ENCODE peak calls at places on chromosomes 2 and 18, in six cellular contexts. One of them, this sample, is unnamed.

GRCh38 chr2:118492335-118492734 is 355.1 kb downstream of the EN1 start:
- DNase-seq in amniotic epithelial cell: peak
- DNase-seq in endothelial cell: no peak
- DNase-seq in heart right ventricle: no peak
- DNase-seq in KBM-7: peak
- DNase-seq in B cell: no peak
- DNase-seq in this sample: no peak

GRCh38 chr18:31102020-31102684 is at the start of gene DSC2:
- DNase-seq in endothelial cell: peak
- DNase-seq in KBM-7: peak
- DNase-seq in heart right ventricle: peak
- DNase-seq in B cell: no peak
- DNase-seq in amniotic epithelial cell: peak
- DNase-seq in this sample: peak

GRCh38 chr2:148525130-148525529 is 119.4 kb upstream of the EPC2 start:
- DNase-seq in endothelial cell: no peak
- DNase-seq in heart right ventricle: no peak
- DNase-seq in B cell: no peak
- DNase-seq in amniotic epithelial cell: no peak
- DNase-seq in KBM-7: no peak
- DNase-seq in this sample: no peak

GRCh38 chr18:75818336-75818735 is 390.8 kb upstream of the SMIM21 start:
- DNase-seq in heart right ventricle: no peak
- DNase-seq in endothelial cell: no peak
- DNase-seq in KBM-7: no peak
- DNase-seq in B cell: no peak
- DNase-seq in amniotic epithelial cell: no peak
- DNase-seq in this sample: no peak

GRCh38 chr2:235803028-235803427 is 309.2 kb downstream of the AGAP1 start:
- DNase-seq in KBM-7: no peak
- DNase-seq in amniotic epithelial cell: peak
- DNase-seq in endothelial cell: no peak
- DNase-seq in heart right ventricle: no peak
- DNase-seq in B cell: no peak
- DNase-seq in this sample: no peak

GRCh38 chr2:54589038-54589339 is 132.9 kb downstream of the SPTBN1 start:
- DNase-seq in KBM-7: no peak
- DNase-seq in amniotic epithelial cell: no peak
- DNase-seq in endothelial cell: no peak
- DNase-seq in heart right ventricle: no peak
- DNase-seq in B cell: no peak
- DNase-seq in this sample: no peak

GRCh38 chr2:120525056-120526046 is 179.4 kb downstream of the INHBB start:
- DNase-seq in KBM-7: no peak
- DNase-seq in heart right ventricle: peak
- DNase-seq in B cell: no peak
- DNase-seq in amniotic epithelial cell: no peak
- DNase-seq in endothelial cell: peak
- DNase-seq in this sample: no peak

GRCh38 chr18:32425466-32425865 is 45.2 kb downstream of the GAREM1 start:
- DNase-seq in B cell: no peak
- DNase-seq in amniotic epithelial cell: peak
- DNase-seq in KBM-7: no peak
- DNase-seq in heart right ventricle: no peak
- DNase-seq in endothelial cell: no peak
- DNase-seq in this sample: no peak

GRCh38 chr2:37324536-37324785 is 172 bp downstream of the PRKD3 start:
- DNase-seq in amniotic epithelial cell: peak
- DNase-seq in endothelial cell: no peak
- DNase-seq in KBM-7: no peak
- DNase-seq in B cell: no peak
- DNase-seq in heart right ventricle: peak
- DNase-seq in this sample: no peak

GRCh38 chr18:49322770-49323490 is 137.5 kb downstream of the DYM start:
- DNase-seq in B cell: no peak
- DNase-seq in amniotic epithelial cell: no peak
- DNase-seq in heart right ventricle: no peak
- DNase-seq in KBM-7: no peak
- DNase-seq in endothelial cell: no peak
- DNase-seq in this sample: no peak

GRCh38 chr2:186036862-186037449 is 298.4 kb downstream of the FSIP2 start:
- DNase-seq in amniotic epithelial cell: no peak
- DNase-seq in KBM-7: no peak
- DNase-seq in B cell: no peak
- DNase-seq in endothelial cell: no peak
- DNase-seq in heart right ventricle: no peak
- DNase-seq in this sample: no peak

GRCh38 chr18:8484951-8485350 is 124.3 kb upstream of the RAB12 start:
- DNase-seq in B cell: no peak
- DNase-seq in endothelial cell: no peak
- DNase-seq in amniotic epithelial cell: no peak
- DNase-seq in heart right ventricle: no peak
- DNase-seq in KBM-7: no peak
- DNase-seq in this sample: no peak

This sample was measured in T47D.